ENCODE peak calls at places on chromosomes 11 and 22, in five cellular contexts. X is sigmoid colon, W is Panc1, C is aorta, V is iPS DF 6.9. G is an unnamed sample. For H3K36me3, the result is how much of the 10 kb centered on the place peaks cover.

GRCh38 chr11:11072067-11072466 is 214.2 kb upstream of the ZBED5 start:
- DNase-seq in X (no peak), W (no peak), C (no peak), V (no peak), G (no peak)

GRCh38 chr11:61816736-61817455 is at the start of gene FADS1:
- DNase-seq in X (peak), W (no peak), C (peak), V (no peak), G (peak)

GRCh38 chr11:131025020-131025419 is 108.7 kb upstream of the SNX19 start:
- DNase-seq in X (no peak), W (no peak), C (no peak), V (peak), G (no peak)

GRCh38 chr11:60345489-60345888 is 18.4 kb downstream of the MS4A6E start:
- DNase-seq in X (no peak), W (no peak), C (no peak), V (no peak), G (peak)

GRCh38 chr11:73314121-73314948 is 6.3 kb downstream of the ARHGEF17 start:
- DNase-seq in X (peak), W (no peak), C (peak), V (no peak), G (peak)

GRCh38 chr11:67274768-67275605 is 8.7 kb downstream of the GRK2 start:
- DNase-seq in X (peak), W (no peak), C (peak), V (no peak), G (peak)

GRCh38 chr11:129720156-129720555 is 95.5 kb upstream of the TMEM45B start:
- DNase-seq in X (no peak), W (no peak), C (no peak), V (no peak), G (no peak)

GRCh38 chr11:113553235-113553634 is 78.0 kb upstream of the DRD2 start:
- DNase-seq in X (no peak), W (no peak), C (no peak), V (peak), G (no peak)

GRCh38 chr11:15213471-15214231 is 98.9 kb downstream of the INSC start:
- DNase-seq in X (no peak), W (no peak), C (no peak), V (no peak), G (no peak)

GRCh38 chr11:15170170-15170569 is 55.4 kb downstream of the INSC start:
- DNase-seq in X (no peak), W (no peak), C (no peak), V (no peak), G (no peak)

GRCh38 chr22:27512283-27512761 is 289.2 kb downstream of the MN1 start:
- DNase-seq in X (peak), W (no peak), C (peak), V (no peak), G (peak)

GRCh38 chr11:1026641-1027482 is 9.7 kb downstream of the MUC6 start:
- DNase-seq in X (no peak), W (no peak), C (no peak), V (no peak), G (no peak)

GRCh38 chr22:17258015-17258827 is 39.0 kb upstream of the ADA2 start:
- DNase-seq in X (peak), W (no peak), C (no peak), V (no peak), G (peak)

GRCh38 chr11:64553554-64554201 is 37.3 kb upstream of the SLC22A12 start:
- DNase-seq in X (peak), W (peak), C (peak), V (peak), G (peak)

GRCh38 chr11:108672113-108672512 is 7.2 kb downstream of the DDX10 start:
- DNase-seq in X (no peak), W (no peak), C (no peak), V (no peak), G (no peak)

GRCh38 chr11:59291228-59291627 is 67.5 kb upstream of the OR5AN1 start:
- DNase-seq in X (no peak), W (no peak), C (no peak), V (no peak), G (no peak)

GRCh38 chr22:42630901-42631602 is 9.3 kb downstream of the ATP5MGL start:
- DNase-seq in X (no peak), W (no peak), C (no peak), V (no peak), G (no peak)

GRCh38 chr22:42632096-42632495 is 8.3 kb downstream of the ATP5MGL start:
- DNase-seq in X (no peak), W (no peak), C (no peak), V (no peak), G (no peak)

GRCh38 chr22:42635531-42635930 is 4.9 kb downstream of the ATP5MGL start:
- DNase-seq in X (peak), W (peak), C (peak), V (no peak), G (peak)

GRCh38 chr22:42630211-42630610 is 10.2 kb downstream of the ATP5MGL start:
- DNase-seq in X (no peak), W (no peak), C (no peak), V (no peak), G (no peak)

DNA sequence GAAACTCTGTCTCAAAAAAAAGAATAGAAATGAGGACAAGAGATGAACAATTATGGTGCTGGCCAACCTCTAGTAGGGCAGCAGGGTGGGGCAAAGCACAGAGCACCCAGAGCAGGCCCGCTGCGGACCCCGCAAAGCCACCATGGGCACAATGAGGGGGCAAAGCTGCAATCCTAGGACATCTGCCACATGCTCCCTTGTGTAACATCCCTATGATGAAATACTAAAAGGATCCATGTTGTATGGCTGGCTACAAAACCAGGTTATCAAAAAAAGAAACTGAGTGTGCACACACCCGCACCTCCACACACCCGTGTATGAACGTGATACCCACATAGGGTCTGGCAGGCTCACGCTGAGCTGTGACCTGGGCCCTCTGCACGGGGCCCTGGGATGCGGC is 7.4 kb downstream of the ATP5MGL start:
- DNase-seq in X (no peak), W (no peak), C (no peak), V (no peak), G (no peak)
- H3K27ac ChIP-seq in X (no peak), W (no peak), C (no peak), V (no peak), G (no peak)

GRCh38 chr11:20103281-20103680 is 57.0 kb downstream of the DBX1 start:
- DNase-seq in X (no peak), W (no peak), C (no peak), V (no peak), G (no peak)
- H3K36me3 ChIP-seq in X (half or more), W (under half), C (under half), V (half or more), G (half or more)

GRCh38 chr11:45390407-45390806 is 104.3 kb upstream of the SYT13 start:
- DNase-seq in X (no peak), W (no peak), C (peak), V (no peak), G (no peak)

GRCh38 chr11:45392154-45392553 is 106.0 kb upstream of the SYT13 start:
- DNase-seq in X (no peak), W (no peak), C (peak), V (no peak), G (no peak)

GRCh38 chr11:45392621-45393183 is 106.6 kb upstream of the SYT13 start:
- DNase-seq in X (peak), W (no peak), C (peak), V (no peak), G (no peak)

GRCh38 chr11:45393334-45393733 is 107.2 kb upstream of the SYT13 start:
- DNase-seq in X (peak), W (no peak), C (peak), V (no peak), G (no peak)

DNA sequence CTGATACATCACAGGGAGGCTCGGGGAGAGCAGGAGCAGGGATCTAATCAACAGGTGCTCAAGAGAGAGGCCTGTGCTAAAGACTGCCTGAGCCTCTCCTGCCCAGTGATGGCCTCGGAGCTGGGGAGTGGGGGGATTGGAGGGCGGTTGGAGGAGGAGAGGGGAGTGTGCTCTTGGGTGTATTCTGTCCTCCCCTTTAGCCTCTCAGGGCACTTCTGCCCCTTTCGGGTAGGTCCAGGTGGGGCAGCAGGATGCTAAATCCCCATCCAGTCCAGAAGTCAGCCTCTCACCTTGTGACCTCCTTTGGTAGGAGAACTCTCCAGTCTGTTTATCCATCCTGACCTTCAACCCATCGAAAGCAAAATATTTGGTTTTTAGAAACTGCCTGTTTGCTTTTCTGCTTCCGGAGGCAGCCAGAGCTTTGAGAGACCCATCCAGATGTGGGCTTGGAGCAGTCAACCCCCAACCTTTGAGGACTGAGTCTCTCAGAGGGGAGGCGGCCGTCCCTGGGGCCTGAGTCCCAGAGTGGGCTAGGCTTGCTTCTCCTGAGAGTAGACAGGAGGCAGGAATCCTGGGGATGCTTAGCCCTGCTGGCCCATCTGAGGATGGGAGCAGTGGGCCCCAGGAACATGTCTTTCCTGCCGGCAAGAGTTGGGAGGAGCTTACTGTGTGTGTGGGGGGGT is 105.2 kb upstream of the SYT13 start:
- DNase-seq in X (peak), W (no peak), C (peak), V (no peak), G (no peak)
- H3K27ac ChIP-seq in X (no peak), W (no peak), C (no peak), V (no peak), G (no peak)

GRCh38 chr11:46017341-46017740 is 94.9 kb downstream of the LARGE2 start:
- DNase-seq in X (no peak), W (no peak), C (no peak), V (no peak), G (no peak)

GRCh38 chr11:46009647-46010046 is 87.2 kb downstream of the LARGE2 start:
- DNase-seq in X (no peak), W (no peak), C (no peak), V (no peak), G (no peak)

GRCh38 chr11:46010100-46010499 is 87.6 kb downstream of the LARGE2 start:
- DNase-seq in X (no peak), W (no peak), C (no peak), V (no peak), G (no peak)

GRCh38 chr11:46015941-46016340 is 93.5 kb downstream of the LARGE2 start:
- DNase-seq in X (no peak), W (no peak), C (no peak), V (no peak), G (no peak)

DNA sequence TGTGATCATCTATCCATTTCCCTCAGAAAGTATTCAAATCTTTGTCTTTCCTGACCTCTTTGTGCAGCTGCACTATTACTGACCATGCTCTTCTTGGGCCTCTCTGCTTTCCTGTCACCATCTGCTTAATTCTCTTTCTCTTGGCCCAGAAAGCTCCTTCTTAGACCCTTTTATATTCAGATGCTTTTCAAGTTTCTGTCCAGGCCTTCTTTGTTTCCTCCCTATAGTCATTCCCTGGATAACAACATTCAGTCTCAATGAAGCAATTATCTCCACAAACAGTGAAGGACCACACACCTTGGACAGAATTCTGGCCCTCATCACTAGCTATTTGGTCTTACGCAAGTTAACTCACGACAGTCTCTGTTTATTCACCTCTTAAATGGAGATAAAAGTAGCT is 89.7 kb downstream of the LARGE2 start:
- DNase-seq in X (no peak), W (no peak), C (no peak), V (no peak), G (no peak)
- H3K36me3 ChIP-seq in X (under half), W (under half), C (under half), V (under half), G (under half)

DNA sequence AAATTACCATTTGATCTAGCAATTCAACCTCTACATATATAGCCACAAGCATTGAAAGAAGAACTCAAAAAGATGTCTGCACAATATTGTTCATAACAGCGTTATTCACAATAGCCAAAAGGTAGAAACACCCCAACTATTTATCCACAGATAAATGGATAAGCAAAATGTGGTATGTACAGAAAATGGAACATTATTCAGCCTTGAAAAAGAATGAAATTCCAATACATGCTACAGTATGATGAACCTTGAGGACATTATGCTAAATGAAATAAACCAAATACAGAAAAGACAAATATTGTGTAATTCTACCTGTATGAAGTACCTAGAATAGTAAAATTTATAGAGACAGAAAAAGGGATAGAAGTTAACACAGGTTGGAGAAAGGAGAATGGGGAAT is 2.6 kb upstream of the ETS1 start:
- DNase-seq in X (no peak), W (no peak), C (no peak), V (no peak), G (no peak)
- H3K27ac ChIP-seq in X (no peak), W (no peak), C (no peak), V (no peak), G (no peak)

GRCh38 chr22:46225631-46226030 is 24.5 kb downstream of the CDPF1 start:
- DNase-seq in X (no peak), W (no peak), C (no peak), V (no peak), G (no peak)

GRCh38 chr22:46220921-46221320 is 29.2 kb downstream of the CDPF1 start:
- DNase-seq in X (no peak), W (no peak), C (no peak), V (no peak), G (no peak)

GRCh38 chr22:46224771-46225290 is 25.3 kb downstream of the CDPF1 start:
- DNase-seq in X (no peak), W (no peak), C (no peak), V (no peak), G (no peak)

GRCh38 chr22:46226577-46226976 is 23.5 kb downstream of the CDPF1 start:
- DNase-seq in X (no peak), W (no peak), C (no peak), V (no peak), G (no peak)

DNA sequence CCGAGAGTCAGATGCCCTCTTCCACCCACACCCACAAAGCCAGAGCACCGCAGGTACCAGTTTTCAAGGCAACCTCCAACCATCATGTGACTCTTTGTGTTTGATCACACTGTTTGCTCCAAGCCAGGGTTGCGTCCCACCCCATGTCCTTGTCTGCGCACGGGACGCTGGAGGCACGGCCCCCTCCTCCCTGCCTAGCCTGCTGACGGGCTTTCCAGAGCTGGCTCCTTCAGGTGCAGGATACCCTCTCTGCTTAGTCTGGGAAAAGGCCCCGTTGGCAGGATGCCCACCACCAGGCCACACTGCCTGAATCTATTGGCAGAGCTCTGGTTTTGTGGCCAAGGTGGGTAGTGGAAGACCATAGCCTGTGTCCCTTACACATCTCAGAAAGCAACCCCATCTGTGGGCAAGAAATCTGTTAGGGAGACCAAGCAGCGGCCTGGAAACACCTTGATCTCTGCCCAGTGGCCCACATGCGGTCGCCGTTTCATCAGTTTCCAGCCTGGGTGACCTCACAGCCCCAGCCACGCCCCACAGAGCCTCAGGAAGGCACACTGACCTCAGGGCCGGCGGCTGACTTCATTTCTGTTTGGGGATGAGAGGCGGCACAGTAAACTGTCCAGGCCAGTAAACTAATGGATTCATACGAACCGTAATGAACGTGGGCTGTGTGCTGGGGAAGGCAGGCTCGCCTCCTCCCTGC is 25.9 kb downstream of the CDPF1 start:
- DNase-seq in X (no peak), W (no peak), C (no peak), V (no peak), G (no peak)
- H3K36me3 ChIP-seq in X (under half), W (under half), C (under half), V (under half), G (under half)